ENCODE peak calls at places on chromosomes 13 and 19, in nine cellular contexts. I is progenitor cell of endocrine pancreas, W is activated T-cell treated with anti-CD3 and anti-CD28 coated beads for 1 hour, A is PC-9, U is GM18507, J is fibroblast of the conjunctiva, O is NCI-H446 treated with DMSO at 0.1 percent for 48 hours, D is HEK293T, G is pons. P is an unnamed sample.

GRCh38 chr19:46571495-46571894 is 29.6 kb upstream of the CALM3 start:
- DNase-seq in A (peak), U (no peak), O (no peak), I (no peak), G (no peak), D (peak), J (no peak), W (no peak), P (no peak)

GRCh38 chr19:279656-280055 is 11.5 kb downstream of the PLPP2 start:
- DNase-seq in I (no peak), D (no peak), J (no peak), U (no peak), A (no peak), G (no peak), W (no peak), O (no peak), P (no peak)

GRCh38 chr19:58514564-58515020 is 2.8 kb upstream of the SLC27A5 start:
- DNase-seq in D (no peak), J (no peak), G (no peak), A (no peak), I (no peak), U (no peak), W (no peak), O (no peak), P (no peak)

GRCh38 chr19:7751157-7751783 is 3.9 kb upstream of the CD209 start:
- DNase-seq in J (no peak), U (no peak), W (no peak), O (no peak), A (no peak), I (no peak), D (no peak), G (no peak), P (no peak)

GRCh38 chr19:24159707-24160106 is 72.7 kb downstream of the ZNF254 start:
- DNase-seq in O (no peak), U (no peak), G (no peak), J (no peak), A (peak), D (peak), I (no peak), W (no peak), P (no peak)

GRCh38 chr19:8017808-8018207 is 12.4 kb upstream of the ELAVL1 start:
- DNase-seq in A (no peak), J (no peak), W (no peak), G (no peak), D (peak), U (no peak), I (no peak), O (no peak), P (peak)

GRCh38 chr13:59532405-59532804 is 631.3 kb downstream of the DIAPH3 start:
- DNase-seq in D (no peak), I (no peak), J (no peak), G (no peak), W (no peak), O (no peak), U (no peak), A (no peak), P (no peak)

GRCh38 chr19:34232566-34233481 is 21.5 kb upstream of the GARRE1 start:
- DNase-seq in J (peak), G (peak), I (no peak), U (no peak), D (no peak), A (peak), O (no peak), W (no peak), P (no peak)

GRCh38 chr13:94595006-94595942 is 678 bp downstream of the TGDS start:
- DNase-seq in W (peak), O (no peak), I (no peak), U (no peak), G (no peak), D (peak), J (no peak), A (peak), P (no peak)

GRCh38 chr13:53445682-53446081 is 417.1 kb downstream of the OLFM4 start:
- DNase-seq in J (no peak), U (no peak), A (no peak), I (no peak), W (no peak), O (no peak), G (peak), D (no peak), P (no peak)

GRCh38 chr19:18590273-18591272 is 2.0 kb downstream of the REX1BD start:
- DNase-seq in G (peak), W (no peak), J (peak), I (peak), U (no peak), O (peak), D (peak), A (no peak), P (no peak)

GRCh38 chr13:109669234-109669612 is 117.2 kb downstream of the IRS2 start:
- DNase-seq in D (no peak), J (no peak), A (no peak), G (no peak), I (no peak), O (no peak), W (no peak), U (no peak), P (no peak)

GRCh38 chr13:110138009-110138699 is 168.8 kb downstream of the COL4A1 start:
- DNase-seq in A (peak), W (peak), I (peak), O (no peak), J (no peak), D (peak), G (no peak), U (peak), P (peak)

GRCh38 chr19:41111750-41112295 is 2.4 kb upstream of the CYP2F1 start:
- DNase-seq in A (no peak), D (no peak), I (no peak), G (no peak), W (no peak), U (no peak), O (no peak), J (no peak), P (no peak)

GRCh38 chr19:11465605-11466004 is 15.2 kb downstream of the ELAVL3 start:
- DNase-seq in U (no peak), W (no peak), A (no peak), O (no peak), G (no peak), J (no peak), I (no peak), D (no peak), P (no peak)

P was measured in T follicular helper cell.